ENCODE peak calls at places on chromosomes 11 and 22, in seven cellular contexts. P is AG10803, C is ovary, X is cardiac fibroblast, T is A549, K is PC-3, W is AG04450. H is an unnamed sample.

GRCh38 chr11:122170815-122171475 is 54.9 kb upstream of the BLID start:
- DNase-seq in P (peak), C (no peak), X (peak), T (peak), K (peak), W (peak), H (no peak)

GRCh38 chr11:82994615-82995014 is 77.1 kb downstream of the RAB30 start:
- DNase-seq in P (no peak), C (no peak), X (no peak), T (no peak), K (no peak), W (no peak), H (no peak)

GRCh38 chr11:69105431-69106123 is 50.2 kb upstream of the SMIM38 start:
- DNase-seq in P (no peak), C (no peak), X (no peak), T (no peak), K (no peak), W (no peak), H (no peak)

GRCh38 chr22:38203090-38203810 is 1.5 kb downstream of the MAFF start:
- DNase-seq in P (no peak), C (peak), X (peak), T (peak), K (peak), W (no peak), H (no peak)

GRCh38 chr11:43503417-43503816 is 144.7 kb downstream of the TTC17 start:
- DNase-seq in P (no peak), C (no peak), X (peak), T (no peak), K (peak), W (no peak), H (no peak)

GRCh38 chr11:1116666-1117390 is 40.9 kb upstream of the MUC5AC start:
- DNase-seq in P (no peak), C (no peak), X (no peak), T (no peak), K (no peak), W (no peak), H (no peak)

GRCh38 chr11:111942826-111943225 is 5.7 kb downstream of the DIXDC1 start:
- DNase-seq in P (peak), C (no peak), X (peak), T (no peak), K (no peak), W (no peak), H (no peak)

GRCh38 chr11:18749681-18750319 is 23.8 kb upstream of the IGSF22 start:
- DNase-seq in P (peak), C (no peak), X (peak), T (peak), K (peak), W (peak), H (peak)

GRCh38 chr11:7495997-7496545 is 10.8 kb downstream of the OLFML1 start:
- DNase-seq in P (no peak), C (no peak), X (no peak), T (no peak), K (no peak), W (no peak), H (no peak)

GRCh38 chr11:30478923-30479322 is 107.2 kb downstream of the MPPED2 start:
- DNase-seq in P (no peak), C (no peak), X (no peak), T (no peak), K (no peak), W (no peak), H (no peak)

GRCh38 chr11:80958414-80958813 is 1517.6 kb upstream of the TENM4 start:
- DNase-seq in P (peak), C (no peak), X (peak), T (peak), K (peak), W (peak), H (no peak)

GRCh38 chr22:46380581-46380980 is 45.1 kb downstream of the TRMU start:
- DNase-seq in P (no peak), C (no peak), X (no peak), T (no peak), K (no peak), W (no peak), H (no peak)

GRCh38 chr11:6692128-6692527 is 9.0 kb upstream of the MRPL17 start:
- DNase-seq in P (no peak), C (no peak), X (no peak), T (no peak), K (no peak), W (no peak), H (no peak)

GRCh38 chr11:10505278-10506012 is 35.5 kb downstream of the RNF141 start:
- DNase-seq in P (no peak), C (no peak), X (no peak), T (no peak), K (no peak), W (no peak), H (no peak)
- TF ChIP-seq CTCF in P (no peak), C (no peak), X (no peak), T (no peak), K (no peak), W (no peak), H (no peak)

DNA sequence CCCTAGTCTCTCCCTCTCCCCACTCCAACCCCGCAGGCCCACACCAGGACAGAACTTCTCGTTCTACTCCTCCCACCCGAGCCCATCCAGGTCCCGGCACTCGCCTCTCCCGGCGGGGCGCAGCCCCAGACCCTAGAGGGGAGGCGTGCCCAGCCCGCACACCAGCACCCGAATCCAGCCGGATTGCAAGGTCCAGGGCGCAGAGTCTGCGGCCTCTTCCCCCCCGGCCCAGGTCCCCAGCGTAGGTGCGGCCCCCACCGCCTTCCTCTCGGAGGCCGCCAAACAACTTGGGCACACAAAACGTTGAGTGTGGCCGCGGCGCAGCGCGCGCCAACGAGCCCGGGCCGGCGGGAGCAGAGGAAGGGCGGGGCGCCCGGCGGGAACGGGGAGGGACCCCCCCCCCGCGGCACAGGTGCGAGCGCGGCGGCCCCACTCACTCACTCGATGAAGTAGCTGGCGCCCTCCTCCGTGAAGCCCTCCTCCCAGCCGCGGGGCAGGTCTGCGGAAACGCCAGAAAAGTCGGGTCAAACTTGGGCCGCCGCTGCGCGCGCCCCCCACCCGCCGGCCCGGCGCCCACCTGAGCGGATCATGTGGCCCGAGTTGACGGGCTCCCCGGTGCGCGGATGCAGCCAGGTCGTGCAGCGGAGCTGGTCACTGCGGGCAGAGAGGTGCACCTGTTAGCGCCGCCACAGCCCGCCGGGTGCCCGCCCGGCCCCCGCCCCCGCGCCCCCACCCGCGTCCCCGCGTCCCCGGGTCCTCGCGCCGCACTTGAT is 480 bp downstream of the PLEKHA7 start:
- DNase-seq in P (no peak), C (peak), X (no peak), T (no peak), K (peak), W (no peak), H (no peak)
- H3K4me3 ChIP-seq in P (no peak), C (peak), X (peak), T (peak), K (peak), W (peak), H (no peak)

GRCh38 chr22:37161442-37161841 is 11.7 kb upstream of the IL2RB start:
- DNase-seq in P (no peak), C (no peak), X (peak), T (peak), K (peak), W (no peak), H (no peak)

GRCh38 chr22:37157516-37158289 is 8.0 kb upstream of the IL2RB start:
- DNase-seq in P (peak), C (no peak), X (no peak), T (no peak), K (no peak), W (no peak), H (no peak)

GRCh38 chr22:37158963-37159290 is 9.2 kb upstream of the IL2RB start:
- DNase-seq in P (no peak), C (no peak), X (no peak), T (no peak), K (no peak), W (no peak), H (no peak)

GRCh38 chr22:37162221-37163095 is 12.7 kb upstream of the IL2RB start:
- DNase-seq in P (no peak), C (no peak), X (no peak), T (no peak), K (no peak), W (no peak), H (no peak)

DNA sequence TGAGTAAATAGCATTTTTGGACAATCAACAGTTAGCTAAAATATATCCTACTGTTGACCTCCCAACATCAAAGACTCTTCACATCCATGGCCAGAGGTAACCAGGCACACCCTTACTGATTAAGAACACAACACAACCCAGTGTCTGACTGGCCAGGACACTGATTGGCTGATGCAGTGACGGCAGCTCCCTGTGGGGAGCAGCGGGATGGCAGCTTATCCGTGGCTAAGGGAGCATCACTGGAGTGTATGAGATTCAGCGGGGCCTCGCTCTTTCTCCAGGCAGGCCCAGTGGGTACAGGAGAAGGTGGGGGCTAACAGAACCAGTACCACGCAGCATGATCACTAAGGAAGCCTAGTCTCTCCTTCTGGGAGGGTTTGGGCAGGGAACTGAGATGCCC is 10.3 kb upstream of the IL2RB start:
- DNase-seq in P (no peak), C (no peak), X (no peak), T (no peak), K (no peak), W (no peak), H (no peak)
- TF ChIP-seq CTCF in P (no peak), C (no peak), X (no peak), T (no peak), K (no peak), W (peak), H (no peak)

DNA sequence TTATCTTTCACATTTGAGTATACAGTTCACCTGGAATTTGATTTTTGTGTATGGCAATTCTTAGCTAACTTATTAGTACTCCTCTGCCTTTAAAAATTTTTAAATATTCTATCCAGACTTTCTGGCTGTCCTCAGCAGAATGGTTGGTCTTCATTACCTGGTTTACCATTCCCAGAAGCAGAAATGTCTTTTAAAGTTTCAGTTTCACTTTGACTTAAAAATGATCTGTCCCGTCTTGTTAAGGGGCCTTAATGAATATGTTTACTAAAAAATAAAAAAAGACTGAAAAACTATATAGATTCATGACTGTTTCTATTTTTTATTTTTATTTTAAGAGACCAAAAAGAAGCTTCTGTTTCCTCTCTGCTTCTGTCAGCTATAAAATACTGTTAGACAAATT is 70.5 kb upstream of the TNRC6B start:
- DNase-seq in P (no peak), C (no peak), X (peak), T (no peak), K (no peak), W (no peak), H (no peak)
- H3K4me3 ChIP-seq in P (peak), C (peak), X (peak), T (no peak), K (peak), W (peak), H (peak)

DNA sequence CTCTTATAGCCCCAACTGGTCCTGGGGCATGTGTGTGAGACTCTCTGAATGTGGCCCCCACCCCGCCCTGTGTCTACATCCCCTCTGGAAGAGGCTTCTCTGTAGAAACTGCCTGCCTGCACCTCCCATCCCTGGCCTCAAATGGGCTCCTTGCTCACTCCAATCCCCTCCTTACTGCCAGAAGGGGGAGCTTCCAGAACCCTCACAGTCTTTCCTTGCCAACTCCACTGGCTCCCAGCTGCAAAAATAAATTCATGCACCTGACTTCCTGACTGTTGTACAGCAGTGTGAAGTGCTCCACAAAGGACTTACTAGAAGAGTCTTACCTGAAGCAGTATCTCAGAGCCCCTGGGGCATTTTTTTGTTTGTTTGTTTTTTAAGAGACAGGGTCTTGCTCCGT is 15.2 kb upstream of the SERPIND1 start:
- DNase-seq in P (no peak), C (no peak), X (no peak), T (peak), K (no peak), W (no peak), H (no peak)
- TF ChIP-seq CTCF in P (no peak), C (no peak), X (peak), T (peak), K (peak), W (no peak), H (no peak)

DNA sequence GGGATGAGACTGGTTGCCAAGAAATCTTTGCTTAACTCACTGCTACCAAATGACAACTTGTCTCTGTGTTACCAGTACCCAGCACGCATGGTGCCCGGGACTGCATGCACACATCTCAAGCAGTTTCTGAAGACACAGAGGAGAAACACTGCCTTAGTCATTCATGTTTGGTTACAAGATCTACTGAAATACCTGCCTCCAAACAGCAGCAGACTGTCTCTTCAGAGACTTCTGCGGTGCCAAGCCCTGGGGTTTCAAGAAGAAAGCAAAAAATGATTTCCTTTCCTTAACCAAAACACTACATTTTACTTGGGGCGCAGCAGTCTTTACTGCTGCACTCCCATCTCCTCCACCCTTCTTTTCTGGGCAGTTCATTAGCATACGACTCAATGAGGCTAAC is 4.2 kb downstream of the NAP1L4 start:
- DNase-seq in P (no peak), C (no peak), X (no peak), T (no peak), K (no peak), W (no peak), H (no peak)
- H3K4me3 ChIP-seq in P (no peak), C (no peak), X (no peak), T (no peak), K (peak), W (no peak), H (no peak)

GRCh38 chr22:31448382-31448781 is 41.3 kb downstream of the EIF4ENIF1 start:
- DNase-seq in P (peak), C (no peak), X (no peak), T (no peak), K (no peak), W (no peak), H (no peak)

GRCh38 chr22:31446767-31447166 is 42.9 kb downstream of the EIF4ENIF1 start:
- DNase-seq in P (no peak), C (no peak), X (no peak), T (no peak), K (no peak), W (no peak), H (no peak)

GRCh38 chr22:31447337-31447736 is 42.3 kb downstream of the EIF4ENIF1 start:
- DNase-seq in P (no peak), C (no peak), X (no peak), T (no peak), K (no peak), W (no peak), H (no peak)

GRCh38 chr22:31449521-31449920 is 40.1 kb downstream of the EIF4ENIF1 start:
- DNase-seq in P (peak), C (no peak), X (no peak), T (no peak), K (no peak), W (no peak), H (no peak)

GRCh38 chr22:31451709-31452571 is 37.7 kb downstream of the EIF4ENIF1 start:
- DNase-seq in P (peak), C (no peak), X (peak), T (peak), K (peak), W (peak), H (peak)
- TF ChIP-seq CTCF in P (peak), C (no peak), X (peak), T (peak), K (peak), W (peak), H (peak)

DNA sequence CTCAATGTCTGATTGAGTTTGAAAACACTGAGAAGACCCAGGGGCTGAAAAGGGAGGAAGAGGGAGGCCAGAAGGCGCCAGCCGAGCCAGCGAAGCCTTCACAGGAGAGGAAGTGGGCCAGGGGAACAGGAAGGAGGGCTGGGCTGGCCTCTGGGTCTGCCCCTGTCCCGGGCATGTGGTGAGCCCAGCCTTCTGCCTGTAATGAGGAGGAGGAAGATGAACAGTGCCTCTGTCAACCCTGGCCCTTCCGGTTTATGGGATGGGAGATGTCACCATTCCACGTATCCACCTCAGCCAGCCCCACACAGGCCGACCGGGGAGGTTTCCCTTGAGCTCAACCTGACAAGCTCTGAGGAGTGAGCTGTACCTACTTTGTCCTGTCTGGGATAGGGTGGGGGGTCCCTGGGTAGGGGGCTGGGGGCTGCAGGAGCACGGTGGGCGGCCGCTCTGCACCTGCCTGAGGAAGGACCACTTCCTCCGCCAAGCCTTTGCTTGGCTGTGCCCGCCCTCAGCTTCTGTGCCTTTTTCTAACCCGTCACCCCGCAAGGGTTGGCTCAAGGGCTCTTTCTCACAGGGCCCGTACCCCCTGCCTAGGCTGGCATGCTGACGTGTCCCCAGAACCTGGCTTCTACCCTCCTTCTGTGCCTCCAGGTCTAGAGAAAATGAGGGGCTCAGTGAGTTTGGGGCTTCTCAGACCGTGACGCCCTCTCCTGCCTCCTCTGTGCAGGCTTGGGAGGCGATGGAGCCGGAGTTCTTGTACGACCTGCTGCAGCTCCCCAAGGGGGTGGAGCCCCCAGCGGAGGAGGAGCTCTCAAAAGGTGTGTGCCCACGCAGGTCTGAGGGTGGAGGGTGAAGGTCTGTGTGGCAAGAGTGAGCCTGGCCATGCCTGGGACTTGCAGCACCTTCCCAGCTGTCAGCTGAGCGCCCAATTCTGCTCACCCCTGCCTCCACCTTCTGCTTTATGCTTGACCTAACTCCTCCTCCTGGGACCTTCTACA is 2.2 kb downstream of the PARVG start:
- DNase-seq in P (no peak), C (no peak), X (no peak), T (no peak), K (no peak), W (no peak), H (no peak)
- H3K4me3 ChIP-seq in P (no peak), C (no peak), X (no peak), T (no peak), K (no peak), W (no peak), H (no peak)

GRCh38 chr22:24106385-24107381 is 74.6 kb upstream of the SUSD2 start:
- DNase-seq in P (no peak), C (peak), X (no peak), T (no peak), K (no peak), W (no peak), H (no peak)
- TF ChIP-seq CTCF in P (peak), C (peak), X (peak), T (peak), K (peak), W (peak), H (peak)